ENCODE peak calls at places on chromosomes 16 and 17, in eight cellular contexts. One of them, this sample, is unnamed.

GRCh38 chr17:5618511-5618910 is 34.2 kb upstream of the NLRP1 start:
- DNase-seq in PC-9: no peak
- DNase-seq in heart right ventricle: no peak
- DNase-seq in hepatocyte: no peak
- DNase-seq in tibial artery: no peak
- DNase-seq in breast epithelium: no peak
- DNase-seq in GM23248: no peak
- DNase-seq in left ventricle myocardium inferior: no peak
- DNase-seq in this sample: no peak

GRCh38 chr16:63361032-63361624 is 1324.9 kb upstream of the CDH8 start:
- DNase-seq in PC-9: no peak
- DNase-seq in heart right ventricle: no peak
- DNase-seq in hepatocyte: peak; percentile 68
- DNase-seq in tibial artery: no peak
- DNase-seq in breast epithelium: no peak
- DNase-seq in GM23248: peak; percentile 64
- DNase-seq in left ventricle myocardium inferior: no peak
- DNase-seq in this sample: no peak

GRCh38 chr17:20302191-20302917 is 165.0 kb downstream of the LGALS9B start:
- DNase-seq in PC-9: no peak
- DNase-seq in heart right ventricle: no peak
- DNase-seq in hepatocyte: peak; percentile 9
- DNase-seq in tibial artery: no peak
- DNase-seq in breast epithelium: no peak
- DNase-seq in GM23248: peak; percentile 10
- DNase-seq in left ventricle myocardium inferior: no peak
- DNase-seq in this sample: peak; percentile 37

GRCh38 chr17:31918701-31919128 is 17.2 kb upstream of the UTP6 start:
- DNase-seq in PC-9: no peak
- DNase-seq in heart right ventricle: no peak
- DNase-seq in hepatocyte: no peak
- DNase-seq in tibial artery: no peak
- DNase-seq in breast epithelium: no peak
- DNase-seq in GM23248: no peak
- DNase-seq in left ventricle myocardium inferior: no peak
- DNase-seq in this sample: no peak

GRCh38 chr17:58786586-58787295 is 31.1 kb downstream of the PPM1E start:
- DNase-seq in PC-9: peak; percentile 29
- DNase-seq in heart right ventricle: no peak
- DNase-seq in hepatocyte: peak; percentile 4
- DNase-seq in tibial artery: no peak
- DNase-seq in breast epithelium: no peak
- DNase-seq in GM23248: peak; percentile 67
- DNase-seq in left ventricle myocardium inferior: no peak
- DNase-seq in this sample: no peak

GRCh38 chr17:50749243-50749642 is 18.1 kb downstream of the ANKRD40CL start:
- DNase-seq in PC-9: no peak
- DNase-seq in heart right ventricle: no peak
- DNase-seq in hepatocyte: no peak
- DNase-seq in tibial artery: no peak
- DNase-seq in breast epithelium: no peak
- DNase-seq in GM23248: no peak
- DNase-seq in left ventricle myocardium inferior: no peak
- DNase-seq in this sample: no peak

GRCh38 chr17:28042721-28043291 is 329 bp downstream of the NLK start:
- DNase-seq in PC-9: no peak
- DNase-seq in heart right ventricle: no peak
- DNase-seq in hepatocyte: no peak
- DNase-seq in tibial artery: no peak
- DNase-seq in breast epithelium: no peak
- DNase-seq in GM23248: no peak
- DNase-seq in left ventricle myocardium inferior: no peak
- DNase-seq in this sample: no peak

GRCh38 chr16:88554711-88555264 is 15.4 kb upstream of the ZC3H18 start:
- DNase-seq in PC-9: no peak
- DNase-seq in heart right ventricle: no peak
- DNase-seq in hepatocyte: no peak
- DNase-seq in tibial artery: no peak
- DNase-seq in breast epithelium: no peak
- DNase-seq in GM23248: no peak
- DNase-seq in left ventricle myocardium inferior: no peak
- DNase-seq in this sample: no peak

GRCh38 chr17:79952915-79953314 is 82.8 kb downstream of the TBC1D16 start:
- DNase-seq in PC-9: no peak
- DNase-seq in heart right ventricle: no peak
- DNase-seq in hepatocyte: no peak
- DNase-seq in tibial artery: peak; percentile 12
- DNase-seq in breast epithelium: no peak
- DNase-seq in GM23248: no peak
- DNase-seq in left ventricle myocardium inferior: peak; percentile 2
- DNase-seq in this sample: peak; percentile 4

GRCh38 chr17:79953335-79953734 is 82.3 kb downstream of the TBC1D16 start:
- DNase-seq in PC-9: no peak
- DNase-seq in heart right ventricle: no peak
- DNase-seq in hepatocyte: no peak
- DNase-seq in tibial artery: no peak
- DNase-seq in breast epithelium: no peak
- DNase-seq in GM23248: no peak
- DNase-seq in left ventricle myocardium inferior: no peak
- DNase-seq in this sample: no peak

GRCh38 chr17:79951361-79952264 is 84.1 kb downstream of the TBC1D16 start:
- DNase-seq in PC-9: no peak
- DNase-seq in heart right ventricle: peak; percentile 51
- DNase-seq in hepatocyte: peak; percentile 90
- DNase-seq in tibial artery: peak; percentile 76
- DNase-seq in breast epithelium: peak; percentile 56
- DNase-seq in GM23248: peak; percentile 75
- DNase-seq in left ventricle myocardium inferior: peak; percentile 42
- DNase-seq in this sample: peak; percentile 37

GRCh38 chr17:79950711-79951110 is 85.0 kb downstream of the TBC1D16 start:
- DNase-seq in PC-9: no peak
- DNase-seq in heart right ventricle: no peak
- DNase-seq in hepatocyte: no peak
- DNase-seq in tibial artery: peak; percentile 50
- DNase-seq in breast epithelium: peak; percentile 24
- DNase-seq in GM23248: no peak
- DNase-seq in left ventricle myocardium inferior: no peak
- DNase-seq in this sample: peak; percentile 9

DNA sequence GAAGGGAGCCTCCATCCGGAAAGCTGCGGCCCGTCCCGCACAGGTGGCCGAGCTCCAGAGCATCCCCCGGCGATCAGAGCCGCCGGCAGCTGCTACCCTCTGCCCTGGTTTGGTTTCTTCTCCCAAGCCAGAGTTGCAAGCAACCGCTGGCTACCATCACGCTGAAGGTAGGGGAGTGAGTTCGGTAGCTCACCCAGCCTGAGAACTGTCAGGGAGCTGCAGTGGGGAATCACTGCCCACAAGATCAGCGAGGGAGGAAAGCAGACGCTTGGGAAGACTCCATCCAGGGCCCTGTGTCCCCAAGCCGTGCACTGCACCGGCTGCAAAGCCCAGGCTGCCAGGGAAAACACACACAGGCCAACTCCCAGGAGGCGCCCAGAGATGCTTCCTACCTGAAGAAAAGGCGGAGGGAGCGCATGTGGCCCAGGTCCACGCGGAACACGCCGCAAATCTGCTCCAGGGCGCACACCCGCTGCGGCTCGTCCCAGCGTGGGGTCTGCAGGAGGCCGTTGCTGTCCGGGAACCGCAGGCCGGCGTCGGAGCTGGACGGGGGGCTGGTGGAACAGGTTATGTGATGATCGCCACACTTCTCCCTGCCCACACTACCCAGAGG is 83.3 kb downstream of the TBC1D16 start:
- DNase-seq in PC-9: no peak
- DNase-seq in heart right ventricle: no peak
- DNase-seq in hepatocyte: no peak
- DNase-seq in tibial artery: peak; percentile 60
- DNase-seq in breast epithelium: peak; percentile 35
- DNase-seq in GM23248: no peak
- DNase-seq in left ventricle myocardium inferior: peak; percentile 11
- DNase-seq in this sample: peak; percentile 15
- H3K4me3 ChIP-seq in PC-9: no peak overlapping the region
- H3K4me3 ChIP-seq in heart right ventricle: no peak overlapping the region
- H3K4me3 ChIP-seq in hepatocyte: no peak overlapping the region
- H3K4me3 ChIP-seq in tibial artery: no peak overlapping the region
- H3K4me3 ChIP-seq in breast epithelium: no peak overlapping the region
- H3K4me3 ChIP-seq in GM23248: no peak overlapping the region
- H3K4me3 ChIP-seq in left ventricle myocardium inferior: peak overlapping the region; percentile 46
- H3K4me3 ChIP-seq in this sample: no peak overlapping the region

GRCh38 chr16:56961386-56961785 is 364 bp upstream of the CETP start:
- DNase-seq in PC-9: no peak
- DNase-seq in heart right ventricle: no peak
- DNase-seq in hepatocyte: no peak
- DNase-seq in tibial artery: peak; percentile 1
- DNase-seq in breast epithelium: no peak
- DNase-seq in GM23248: no peak
- DNase-seq in left ventricle myocardium inferior: no peak
- DNase-seq in this sample: no peak
- H3K27ac ChIP-seq in PC-9: no peak overlapping the region
- H3K27ac ChIP-seq in heart right ventricle: no peak overlapping the region
- H3K27ac ChIP-seq in hepatocyte: no peak overlapping the region
- H3K27ac ChIP-seq in tibial artery: no peak overlapping the region
- H3K27ac ChIP-seq in breast epithelium: no peak overlapping the region
- H3K27ac ChIP-seq in GM23248: no peak overlapping the region
- H3K27ac ChIP-seq in left ventricle myocardium inferior: peak overlapping the region; percentile 71
- H3K27ac ChIP-seq in this sample: no peak overlapping the region

DNA sequence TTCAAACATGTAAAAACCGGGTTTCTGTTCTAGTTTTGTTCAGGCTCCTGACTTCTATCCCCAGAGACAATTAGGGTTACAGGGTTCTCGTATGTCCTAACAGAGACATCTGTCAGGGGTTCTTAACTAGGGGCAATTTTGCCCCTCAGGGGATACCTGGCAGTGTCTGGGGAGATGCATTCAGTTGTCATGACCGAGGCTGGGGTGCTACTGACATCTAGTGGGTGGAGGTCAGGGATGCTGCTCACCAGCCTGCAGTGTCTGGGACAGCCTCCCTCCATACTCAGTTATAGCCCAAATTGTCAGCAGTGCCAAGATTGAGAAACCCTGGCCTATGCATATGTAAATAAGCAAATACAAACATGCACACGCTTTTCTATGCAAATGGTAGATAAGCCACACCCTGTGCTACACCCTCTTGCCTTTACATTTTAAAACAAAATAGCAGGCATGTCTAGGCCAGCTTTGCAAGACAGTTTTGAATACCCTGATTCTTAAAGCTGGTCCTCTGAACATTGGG is 37.4 kb downstream of the CLEC16A start:
- DNase-seq in PC-9: peak; percentile 16
- DNase-seq in heart right ventricle: no peak
- DNase-seq in hepatocyte: no peak
- DNase-seq in tibial artery: no peak
- DNase-seq in breast epithelium: no peak
- DNase-seq in GM23248: peak; percentile 14
- DNase-seq in left ventricle myocardium inferior: no peak
- DNase-seq in this sample: no peak
- H3K4me3 ChIP-seq in PC-9: no peak overlapping the region
- H3K4me3 ChIP-seq in heart right ventricle: no peak overlapping the region
- H3K4me3 ChIP-seq in hepatocyte: no peak overlapping the region
- H3K4me3 ChIP-seq in tibial artery: no peak overlapping the region
- H3K4me3 ChIP-seq in breast epithelium: no peak overlapping the region
- H3K4me3 ChIP-seq in GM23248: no peak overlapping the region
- H3K4me3 ChIP-seq in left ventricle myocardium inferior: no peak overlapping the region
- H3K4me3 ChIP-seq in this sample: no peak overlapping the region

GRCh38 chr16:16960785-16961184 is 510.0 kb downstream of the XYLT1 start:
- DNase-seq in PC-9: no peak
- DNase-seq in heart right ventricle: no peak
- DNase-seq in hepatocyte: no peak
- DNase-seq in tibial artery: no peak
- DNase-seq in breast epithelium: no peak
- DNase-seq in GM23248: no peak
- DNase-seq in left ventricle myocardium inferior: no peak
- DNase-seq in this sample: no peak

DNA sequence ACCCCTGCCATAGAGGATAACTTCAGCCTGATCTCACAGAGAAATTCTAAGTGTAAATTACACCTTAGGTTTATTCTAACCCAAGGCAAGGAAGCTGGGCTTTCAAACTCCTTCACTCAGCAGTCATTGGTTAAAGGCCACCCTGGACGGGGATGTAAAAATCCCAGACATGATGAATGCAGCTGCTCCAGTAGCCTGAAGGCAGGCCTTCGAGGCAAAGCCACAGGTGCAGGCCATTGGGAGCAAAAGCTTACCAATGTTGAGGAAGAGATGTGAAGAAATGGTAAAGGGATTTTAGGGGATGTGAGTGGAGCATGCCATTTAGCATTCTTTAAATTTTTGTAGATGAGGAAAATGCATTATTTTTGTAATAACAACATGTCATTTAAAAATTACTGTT is 514.4 kb downstream of the XYLT1 start:
- DNase-seq in PC-9: no peak
- DNase-seq in heart right ventricle: no peak
- DNase-seq in hepatocyte: no peak
- DNase-seq in tibial artery: no peak
- DNase-seq in breast epithelium: no peak
- DNase-seq in GM23248: no peak
- DNase-seq in left ventricle myocardium inferior: no peak
- DNase-seq in this sample: no peak
- H3K27ac ChIP-seq in PC-9: no peak overlapping the region
- H3K27ac ChIP-seq in heart right ventricle: no peak overlapping the region
- H3K27ac ChIP-seq in hepatocyte: no peak overlapping the region
- H3K27ac ChIP-seq in tibial artery: no peak overlapping the region
- H3K27ac ChIP-seq in breast epithelium: no peak overlapping the region
- H3K27ac ChIP-seq in GM23248: no peak overlapping the region
- H3K27ac ChIP-seq in left ventricle myocardium inferior: no peak overlapping the region
- H3K27ac ChIP-seq in this sample: no peak overlapping the region

GRCh38 chr17:78127888-78128615 is 503 bp downstream of the TMC6 start:
- DNase-seq in PC-9: peak; percentile 73
- DNase-seq in heart right ventricle: no peak
- DNase-seq in hepatocyte: peak; percentile 72
- DNase-seq in tibial artery: no peak
- DNase-seq in breast epithelium: no peak
- DNase-seq in GM23248: no peak
- DNase-seq in left ventricle myocardium inferior: no peak
- DNase-seq in this sample: no peak

GRCh38 chr17:78127240-78127887 is 1.2 kb downstream of the TMC6 start:
- DNase-seq in PC-9: peak; percentile 48
- DNase-seq in heart right ventricle: peak; percentile 84
- DNase-seq in hepatocyte: peak; percentile 57
- DNase-seq in tibial artery: no peak
- DNase-seq in breast epithelium: no peak
- DNase-seq in GM23248: no peak
- DNase-seq in left ventricle myocardium inferior: peak; percentile 78
- DNase-seq in this sample: no peak

GRCh38 chr17:78125138-78125913 is 3.2 kb downstream of the TMC6 start:
- DNase-seq in PC-9: no peak
- DNase-seq in heart right ventricle: no peak
- DNase-seq in hepatocyte: no peak
- DNase-seq in tibial artery: no peak
- DNase-seq in breast epithelium: no peak
- DNase-seq in GM23248: no peak
- DNase-seq in left ventricle myocardium inferior: no peak
- DNase-seq in this sample: no peak

GRCh38 chr17:78125976-78126894 is 2.3 kb downstream of the TMC6 start:
- DNase-seq in PC-9: no peak
- DNase-seq in heart right ventricle: no peak
- DNase-seq in hepatocyte: no peak
- DNase-seq in tibial artery: no peak
- DNase-seq in breast epithelium: no peak
- DNase-seq in GM23248: no peak
- DNase-seq in left ventricle myocardium inferior: peak; percentile 62
- DNase-seq in this sample: no peak

DNA sequence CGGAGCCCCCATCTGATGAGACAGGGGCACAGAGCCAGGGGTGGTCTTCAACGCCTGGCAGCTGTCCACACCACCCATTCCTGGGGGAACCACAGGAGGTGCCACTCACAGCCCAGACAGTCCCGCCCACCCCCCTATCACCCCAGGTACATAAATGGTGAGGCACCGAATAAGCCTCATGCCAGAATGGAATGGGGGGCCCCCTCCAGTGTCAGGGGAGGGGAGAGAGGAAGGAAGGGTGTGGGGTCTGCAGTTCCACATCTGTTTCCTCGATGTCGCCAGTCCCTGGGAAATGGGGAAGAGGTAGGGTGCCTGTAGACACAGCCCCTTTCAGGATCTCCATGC is 1.7 kb downstream of the TMC6 start:
- DNase-seq in PC-9: no peak
- DNase-seq in heart right ventricle: no peak
- DNase-seq in hepatocyte: no peak
- DNase-seq in tibial artery: no peak
- DNase-seq in breast epithelium: no peak
- DNase-seq in GM23248: no peak
- DNase-seq in left ventricle myocardium inferior: no peak
- DNase-seq in this sample: no peak
- H3K4me3 ChIP-seq in PC-9: peak overlapping the region; percentile 81
- H3K4me3 ChIP-seq in heart right ventricle: no peak overlapping the region
- H3K4me3 ChIP-seq in hepatocyte: no peak overlapping the region
- H3K4me3 ChIP-seq in tibial artery: no peak overlapping the region
- H3K4me3 ChIP-seq in breast epithelium: no peak overlapping the region
- H3K4me3 ChIP-seq in GM23248: no peak overlapping the region
- H3K4me3 ChIP-seq in left ventricle myocardium inferior: peak overlapping the region; percentile 82
- H3K4me3 ChIP-seq in this sample: no peak overlapping the region

This sample was measured in uterus.